ENCODE peak calls at places on chromosomes 2 and 18, in nine cellular contexts. K, B, M, F, A, Y, V, G and L are unnamed samples.

GRCh38 chr2:197873293-197873701 is 68.9 kb downstream of the PLCL1 start:
- DNase-seq in K (no peak), B (no peak), M (peak; percentile 75), F (no peak), A (peak; percentile 36), Y (no peak), V (no peak), G (peak; percentile 81), L (no peak)

GRCh38 chr2:101113441-101114267 is 37.5 kb downstream of the TBC1D8 start:
- DNase-seq in K (no peak), B (no peak), M (peak; percentile 64), F (peak; percentile 24), A (peak; percentile 87), Y (no peak), V (peak; percentile 71), G (peak; percentile 99), L (no peak)

GRCh38 chr2:124283090-124283489 is 258.0 kb downstream of the CNTNAP5 start:
- DNase-seq in K (no peak), B (no peak), M (no peak), F (no peak), A (peak; percentile 45), Y (no peak), V (no peak), G (peak; percentile 42), L (no peak)

GRCh38 chr18:75923169-75923568 is 495.7 kb upstream of the SMIM21 start:
- DNase-seq in K (no peak), B (peak; percentile 39), M (peak; percentile 1), F (peak; percentile 6), A (peak; percentile 91), Y (no peak), V (no peak), G (peak; percentile 74), L (no peak)

GRCh38 chr2:188023035-188023434 is 268.6 kb upstream of the GULP1 start:
- DNase-seq in K (no peak), B (no peak), M (no peak), F (no peak), A (no peak), Y (no peak), V (no peak), G (no peak), L (no peak)

GRCh38 chr18:79460445-79461300 is 64.9 kb downstream of the NFATC1 start:
- DNase-seq in K (no peak), B (no peak), M (no peak), F (no peak), A (no peak), Y (no peak), V (no peak), G (no peak), L (peak; percentile 86)

GRCh38 chr2:60554649-60555065 is 1.2 kb upstream of the BCL11A start:
- DNase-seq in K (no peak), B (peak; percentile 20), M (no peak), F (no peak), A (no peak), Y (no peak), V (no peak), G (no peak), L (no peak)

GRCh38 chr2:148303166-148303565 is 282.3 kb downstream of the MBD5 start:
- DNase-seq in K (no peak), B (no peak), M (peak; percentile 14), F (no peak), A (no peak), Y (no peak), V (no peak), G (no peak), L (no peak)

GRCh38 chr2:102753563-102754159 is 8.2 kb upstream of the TMEM182 start:
- DNase-seq in K (no peak), B (no peak), M (peak; percentile 53), F (peak; percentile 25), A (peak; percentile 66), Y (no peak), V (no peak), G (peak; percentile 60), L (peak; percentile 22)

GRCh38 chr18:36354989-36355388 is 57.5 kb downstream of the FHOD3 start:
- DNase-seq in K (no peak), B (no peak), M (peak; percentile 21), F (no peak), A (no peak), Y (no peak), V (peak; percentile 43), G (peak; percentile 95), L (no peak)

GRCh38 chr2:29272311-29272710 is 157.1 kb downstream of the CLIP4 start:
- DNase-seq in K (no peak), B (no peak), M (no peak), F (no peak), A (no peak), Y (no peak), V (no peak), G (no peak), L (no peak)

GRCh38 chr18:10519999-10520935 is 5.6 kb upstream of the NAPG start:
- DNase-seq in K (no peak), B (peak; percentile 90), M (peak; percentile 87), F (peak; percentile 74), A (peak; percentile 98), Y (peak; percentile 57), V (peak; percentile 87), G (peak; percentile 97), L (peak; percentile 71)

GRCh38 chr18:35786359-35787042 is 186.0 kb upstream of the RMP24 start:
- DNase-seq in K (no peak), B (no peak), M (no peak), F (no peak), A (no peak), Y (no peak), V (no peak), G (no peak), L (no peak)

GRCh38 chr2:71943238-71944182 is 204.2 kb downstream of the CYP26B1 start:
- DNase-seq in K (no peak), B (no peak), M (no peak), F (no peak), A (peak; percentile 51), Y (no peak), V (no peak), G (peak; percentile 79), L (no peak)

GRCh38 chr2:127641133-127641532 is 4.8 kb upstream of the GPR17 start:
- DNase-seq in K (no peak), B (no peak), M (no peak), F (no peak), A (no peak), Y (no peak), V (no peak), G (no peak), L (no peak)

GRCh38 chr2:99571609-99572344 is 82.0 kb upstream of the REV1 start:
- DNase-seq in K (no peak), B (no peak), M (no peak), F (no peak), A (no peak), Y (no peak), V (no peak), G (no peak), L (no peak)

GRCh38 chr2:21431078-21431477 is 307.3 kb downstream of the TDRD15 start:
- DNase-seq in K (no peak), B (no peak), M (no peak), F (no peak), A (no peak), Y (no peak), V (no peak), G (no peak), L (no peak)

GRCh38 chr18:48792611-48793368 is 158.0 kb downstream of the SMAD7 start:
- DNase-seq in K (no peak), B (peak; percentile 7), M (no peak), F (no peak), A (no peak), Y (no peak), V (no peak), G (no peak), L (no peak)

GRCh38 chr18:75492897-75493296 is 65.4 kb upstream of the SMIM21 start:
- DNase-seq in K (no peak), B (no peak), M (no peak), F (no peak), A (peak; percentile 26), Y (no peak), V (no peak), G (no peak), L (no peak)

GRCh38 chr2:240919161-240919781 is 13.1 kb downstream of the CROCC2 start:
- DNase-seq in K (peak; percentile 19), B (peak; percentile 18), M (no peak), F (no peak), A (no peak), Y (peak; percentile 8), V (no peak), G (no peak), L (no peak)

GRCh38 chr2:236171213-236172201 is 3.3 kb upstream of the GBX2 start:
- DNase-seq in K (no peak), B (no peak), M (no peak), F (no peak), A (no peak), Y (no peak), V (no peak), G (no peak), L (no peak)

GRCh38 chr2:151030663-151031230 is 230.9 kb downstream of the RBM43 start:
- DNase-seq in K (no peak), B (no peak), M (no peak), F (no peak), A (no peak), Y (no peak), V (no peak), G (no peak), L (no peak)
- TF ChIP-seq CTCF in K (no peak), B (no peak), M (peak; percentile 29), F (peak; percentile 14), A (peak; percentile 27), Y (peak; percentile 37), V (no peak), G (peak; percentile 15), L (no peak)

GRCh38 chr2:61966087-61966727 is 60.7 kb downstream of the COMMD1 start:
- DNase-seq in K (no peak), B (no peak), M (no peak), F (no peak), A (no peak), Y (no peak), V (no peak), G (no peak), L (no peak)
- TF ChIP-seq CTCF in K (no peak), B (no peak), M (no peak), F (no peak), A (no peak), Y (no peak), V (no peak), G (no peak), L (no peak)

GRCh38 chr2:171225302-171225980 is 64.7 kb upstream of the TLK1 start:
- DNase-seq in K (no peak), B (no peak), M (peak; percentile 89), F (peak; percentile 8), A (peak; percentile 84), Y (no peak), V (peak; percentile 22), G (peak; percentile 91), L (no peak)
- TF ChIP-seq CTCF in K (no peak), B (no peak), M (peak; percentile 66), F (peak; percentile 34), A (peak; percentile 39), Y (no peak), V (no peak), G (peak; percentile 59), L (no peak)

DNA sequence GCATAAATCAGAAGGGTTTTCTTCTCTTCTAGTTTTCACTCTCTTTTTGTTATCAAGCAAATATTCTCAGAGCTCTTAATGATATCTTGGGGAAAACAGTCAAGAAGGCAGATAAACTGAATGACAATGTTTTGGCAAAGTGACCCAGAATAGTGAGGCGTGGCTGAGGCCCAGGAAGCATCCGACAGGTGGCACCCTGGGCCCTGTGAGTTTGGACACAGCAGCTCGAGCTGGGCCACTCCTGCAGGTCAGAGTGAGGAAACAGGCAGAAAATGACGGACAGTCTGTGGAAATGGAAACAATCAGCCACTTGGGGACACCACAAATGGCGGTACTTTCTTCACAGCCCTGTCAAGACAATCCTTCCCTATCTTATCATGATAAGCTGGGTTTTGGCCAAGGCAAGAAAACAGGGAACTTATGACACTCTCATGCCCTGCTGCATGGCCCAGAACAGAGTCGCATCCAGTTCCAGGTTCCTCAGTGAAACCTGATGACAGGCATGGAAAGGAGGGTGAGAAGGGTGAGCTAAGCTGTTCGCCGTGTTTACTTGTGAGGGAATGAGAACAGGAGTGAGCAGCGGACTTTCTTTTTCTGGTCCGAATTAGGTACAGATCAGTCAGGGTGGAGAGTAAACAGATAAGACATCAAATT is 32.1 kb downstream of the MRPL44 start:
- DNase-seq in K (no peak), B (no peak), M (no peak), F (peak; percentile 62), A (no peak), Y (no peak), V (no peak), G (no peak), L (no peak)
- TF ChIP-seq CTCF in K (no peak), B (no peak), M (no peak), F (no peak), A (no peak), Y (peak; percentile 29), V (no peak), G (no peak), L (no peak)